ENCODE peak calls at places on chromosomes 5 and 9, in seven cellular contexts. X, R, Q, J, V, P and D are unnamed samples.

GRCh38 chr5:2981035-2981434 is 229.6 kb upstream of the IRX2 start:
- DNase-seq in X (no peak), R (no peak), Q (no peak), J (no peak), V (no peak), P (no peak), D (no peak)

GRCh38 chr9:76732341-76732958 is 31.8 kb upstream of the PCA3 start:
- DNase-seq in X (no peak), R (no peak), Q (no peak), J (no peak), V (no peak), P (no peak), D (no peak)

GRCh38 chr9:21017092-21017491 is 14.3 kb downstream of the HACD4 start:
- DNase-seq in X (no peak), R (no peak), Q (no peak), J (no peak), V (no peak), P (no peak), D (no peak)

GRCh38 chr5:65329266-65329665 is 152.5 kb downstream of the ADAMTS6 start:
- DNase-seq in X (no peak), R (no peak), Q (peak), J (no peak), V (no peak), P (no peak), D (peak)

GRCh38 chr9:18441245-18441644 is 32.7 kb upstream of the ADAMTSL1 start:
- DNase-seq in X (no peak), R (no peak), Q (no peak), J (no peak), V (no peak), P (no peak), D (no peak)

GRCh38 chr9:131657031-131657377 is 82.9 kb downstream of the RAPGEF1 start:
- DNase-seq in X (no peak), R (no peak), Q (no peak), J (no peak), V (no peak), P (no peak), D (no peak)

GRCh38 chr5:75610201-75610600 is 1.1 kb upstream of the ANKDD1B start:
- DNase-seq in X (no peak), R (no peak), Q (no peak), J (no peak), V (no peak), P (no peak), D (no peak)

GRCh38 chr5:137486707-137487106 is 12.4 kb downstream of the SPOCK1 start:
- DNase-seq in X (no peak), R (no peak), Q (no peak), J (no peak), V (no peak), P (no peak), D (no peak)

GRCh38 chr5:166712447-166712846 is 1579.0 kb upstream of the WWC1 start:
- DNase-seq in X (no peak), R (no peak), Q (no peak), J (no peak), V (no peak), P (no peak), D (no peak)

GRCh38 chr5:61779743-61780142 is 447.7 kb downstream of the ZSWIM6 start:
- DNase-seq in X (no peak), R (no peak), Q (no peak), J (no peak), V (no peak), P (no peak), D (no peak)

GRCh38 chr9:125994066-125994943 is 247.1 kb downstream of the PBX3 start:
- DNase-seq in X (no peak), R (no peak), Q (no peak), J (peak), V (no peak), P (no peak), D (no peak)

GRCh38 chr5:16936150-16937022 is at the start of gene MYO10:
- DNase-seq in X (peak), R (no peak), Q (no peak), J (peak), V (peak), P (no peak), D (peak)

GRCh38 chr5:157596449-157596848 is 20.9 kb upstream of the ADAM19 start:
- DNase-seq in X (no peak), R (peak), Q (no peak), J (no peak), V (no peak), P (no peak), D (no peak)

GRCh38 chr9:97710356-97711222 is 13.4 kb upstream of the XPA start:
- DNase-seq in X (peak), R (no peak), Q (peak), J (peak), V (no peak), P (peak), D (peak)

GRCh38 chr5:108264533-108264932 is 117.4 kb downstream of the FBXL17 start:
- DNase-seq in X (no peak), R (no peak), Q (no peak), J (no peak), V (no peak), P (no peak), D (no peak)

GRCh38 chr5:31935702-31936347 is 238.3 kb downstream of the GOLPH3 start:
- DNase-seq in X (no peak), R (no peak), Q (no peak), J (no peak), V (no peak), P (no peak), D (peak)

GRCh38 chr5:66793049-66793448 is 196.9 kb downstream of the MAST4 start:
- DNase-seq in X (no peak), R (no peak), Q (no peak), J (no peak), V (no peak), P (no peak), D (no peak)

GRCh38 chr5:126023894-126024575 is 399.2 kb upstream of the GRAMD2B start:
- DNase-seq in X (no peak), R (no peak), Q (no peak), J (no peak), V (no peak), P (no peak), D (no peak)

GRCh38 chr5:95081500-95082355 is 203.2 kb downstream of the MCTP1 start:
- DNase-seq in X (no peak), R (peak), Q (peak), J (no peak), V (no peak), P (no peak), D (no peak)

GRCh38 chr5:172410839-172411238 is 43.5 kb downstream of the SH3PXD2B start:
- DNase-seq in X (no peak), R (no peak), Q (no peak), J (no peak), V (no peak), P (no peak), D (no peak)
- TF ChIP-seq JUND in X (no peak), R (no peak), Q (no peak), J (no peak), V (no peak), P (no peak), D (no peak)

GRCh38 chr5:172284275-172284971 is 859 bp upstream of the UBTD2 start:
- DNase-seq in X (peak), R (no peak), Q (no peak), J (no peak), V (no peak), P (no peak), D (no peak)

GRCh38 chr5:172283020-172283861 is at the start of gene UBTD2:
- DNase-seq in X (peak), R (no peak), Q (peak), J (peak), V (no peak), P (no peak), D (peak)

GRCh38 chr5:172283862-172284274 is 304 bp upstream of the UBTD2 start:
- DNase-seq in X (peak), R (no peak), Q (peak), J (peak), V (no peak), P (no peak), D (peak)

GRCh38 chr5:172280937-172281336 is 2.6 kb downstream of the UBTD2 start:
- DNase-seq in X (no peak), R (no peak), Q (no peak), J (no peak), V (no peak), P (no peak), D (no peak)

GRCh38 chr5:172282277-172283019 is 1.1 kb downstream of the UBTD2 start:
- DNase-seq in X (no peak), R (no peak), Q (no peak), J (no peak), V (no peak), P (no peak), D (no peak)
- TF ChIP-seq JUND in X (no peak), R (no peak), Q (no peak), J (no peak), V (no peak), P (no peak), D (no peak)

GRCh38 chr9:137705443-137705863 is 86.6 kb downstream of the EHMT1 start:
- DNase-seq in X (no peak), R (peak), Q (no peak), J (no peak), V (no peak), P (no peak), D (no peak)
- TF ChIP-seq JUND in X (no peak), R (no peak), Q (no peak), J (no peak), V (no peak), P (no peak), D (no peak)

GRCh38 chr5:124865603-124866354 is 119.3 kb upstream of the ZNF608 start:
- DNase-seq in X (no peak), R (no peak), Q (no peak), J (no peak), V (no peak), P (no peak), D (no peak)
- TF ChIP-seq JUND in X (no peak), R (no peak), Q (no peak), J (no peak), V (no peak), P (no peak), D (no peak)

GRCh38 chr5:50727845-50728244 is 61.4 kb downstream of the PARP8 start:
- DNase-seq in X (no peak), R (no peak), Q (no peak), J (no peak), V (no peak), P (no peak), D (no peak)

GRCh38 chr5:50738864-50739263 is 72.4 kb downstream of the PARP8 start:
- DNase-seq in X (no peak), R (no peak), Q (no peak), J (no peak), V (no peak), P (no peak), D (no peak)

GRCh38 chr5:50730336-50730735 is 63.9 kb downstream of the PARP8 start:
- DNase-seq in X (no peak), R (no peak), Q (no peak), J (no peak), V (no peak), P (no peak), D (no peak)

DNA sequence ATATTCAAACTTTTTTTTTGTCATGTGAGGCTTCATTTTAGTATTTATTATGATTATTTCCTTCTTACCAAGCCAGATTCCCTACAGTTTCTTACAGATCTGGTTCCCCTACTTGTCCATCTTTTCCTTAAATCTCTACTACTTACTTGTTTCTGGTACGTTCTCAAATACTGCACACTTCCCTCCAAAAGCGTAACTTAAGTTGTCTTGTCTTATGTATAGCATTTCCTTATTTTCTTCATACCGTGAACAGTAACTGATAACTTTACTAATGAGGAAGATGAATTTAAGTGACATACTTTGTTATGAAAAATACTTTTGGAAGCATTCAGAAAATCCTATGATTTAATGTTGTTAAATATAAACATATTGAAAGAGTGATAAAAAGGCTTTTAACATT is 67.3 kb downstream of the PARP8 start:
- DNase-seq in X (no peak), R (no peak), Q (no peak), J (no peak), V (no peak), P (no peak), D (no peak)
- TF ChIP-seq JUND in X (no peak), R (no peak), Q (no peak), J (no peak), V (no peak), P (no peak), D (no peak)

GRCh38 chr9:124359841-124360240 is 55.4 kb downstream of the PSMB7 start:
- DNase-seq in X (no peak), R (no peak), Q (no peak), J (no peak), V (no peak), P (no peak), D (no peak)

GRCh38 chr9:124366476-124367220 is 48.6 kb downstream of the PSMB7 start:
- DNase-seq in X (no peak), R (no peak), Q (no peak), J (no peak), V (no peak), P (peak), D (no peak)

GRCh38 chr9:124360277-124360676 is 55.0 kb downstream of the PSMB7 start:
- DNase-seq in X (no peak), R (no peak), Q (no peak), J (no peak), V (no peak), P (no peak), D (no peak)

GRCh38 chr9:124365045-124365444 is 50.2 kb downstream of the PSMB7 start:
- DNase-seq in X (no peak), R (no peak), Q (no peak), J (no peak), V (no peak), P (no peak), D (no peak)

GRCh38 chr9:124363326-124364096 is 51.7 kb downstream of the PSMB7 start:
- DNase-seq in X (no peak), R (no peak), Q (no peak), J (no peak), V (no peak), P (no peak), D (no peak)
- TF ChIP-seq JUND in X (no peak), R (no peak), Q (no peak), J (no peak), V (no peak), P (no peak), D (no peak)

GRCh38 chr9:98894766-98895165 is 48.9 kb upstream of the COL15A1 start:
- DNase-seq in X (no peak), R (no peak), Q (no peak), J (no peak), V (no peak), P (no peak), D (no peak)

GRCh38 chr9:98900244-98900643 is 43.5 kb upstream of the COL15A1 start:
- DNase-seq in X (peak), R (no peak), Q (no peak), J (no peak), V (no peak), P (no peak), D (no peak)

GRCh38 chr9:98899399-98900056 is 44.2 kb upstream of the COL15A1 start:
- DNase-seq in X (no peak), R (no peak), Q (no peak), J (no peak), V (no peak), P (no peak), D (no peak)

GRCh38 chr9:98900725-98901124 is 43.0 kb upstream of the COL15A1 start:
- DNase-seq in X (no peak), R (no peak), Q (no peak), J (no peak), V (no peak), P (no peak), D (no peak)

GRCh38 chr9:98897745-98898144 is 46.0 kb upstream of the COL15A1 start:
- DNase-seq in X (no peak), R (no peak), Q (no peak), J (no peak), V (no peak), P (no peak), D (no peak)
- TF ChIP-seq JUND in X (no peak), R (no peak), Q (no peak), J (no peak), V (no peak), P (no peak), D (no peak)